ENCODE peak calls at places on chromosomes 11 and 22, in five cellular contexts. F, P, E, U and V are unnamed samples.

GRCh38 chr11:30758012-30758411 is 171.9 kb upstream of the MPPED2 start:
- DNase-seq in F (no peak), P (no peak), E (no peak), U (no peak), V (no peak)

GRCh38 chr11:33027846-33028536 is 11.4 kb upstream of the TCP11L1 start:
- DNase-seq in F (no peak), P (no peak), E (peak; percentile 49), U (no peak), V (no peak)

GRCh38 chr22:35051791-35052190 is 14.2 kb upstream of the ISX start:
- DNase-seq in F (no peak), P (no peak), E (no peak), U (peak; percentile 44), V (no peak)

GRCh38 chr22:40348025-40348658 is 1.8 kb downstream of the ADSL start:
- DNase-seq in F (peak; percentile 62), P (no peak), E (peak; percentile 63), U (no peak), V (no peak)

GRCh38 chr11:36037031-36037430 is 93.2 kb downstream of the LDLRAD3 start:
- DNase-seq in F (no peak), P (no peak), E (peak; percentile 55), U (no peak), V (no peak)

GRCh38 chr22:43777204-43777671 is 34.9 kb downstream of the EFCAB6 start:
- DNase-seq in F (no peak), P (no peak), E (peak; percentile 69), U (no peak), V (peak; percentile 34)

GRCh38 chr11:6546735-6547134 is 49.7 kb downstream of the DNHD1 start:
- DNase-seq in F (no peak), P (no peak), E (no peak), U (no peak), V (no peak)

GRCh38 chr11:131924446-131925240 is 554.2 kb downstream of the NTM start:
- DNase-seq in F (no peak), P (no peak), E (peak; percentile 50), U (no peak), V (no peak)

GRCh38 chr11:94546886-94547285 is 3.2 kb downstream of the FUT4 start:
- DNase-seq in F (no peak), P (no peak), E (no peak), U (no peak), V (no peak)

GRCh38 chr11:111731839-111732238 is 34.4 kb downstream of the PPP2R1B start:
- DNase-seq in F (no peak), P (no peak), E (no peak), U (no peak), V (no peak)

GRCh38 chr22:41902932-41903421 is 11.9 kb downstream of the SHISA8 start:
- DNase-seq in F (no peak), P (peak; percentile 31), E (no peak), U (peak; percentile 18), V (no peak)

GRCh38 chr22:49358041-49358440 is 469.6 kb downstream of the BRD1 start:
- DNase-seq in F (no peak), P (no peak), E (no peak), U (no peak), V (no peak)